ENCODE peak calls at places on chromosome 18, in nine cellular contexts. B is HCT116, Z is GM23338, Q is Karpas-422, P is SK-N-SH, E is OCI-LY7, C is PC-3, V is GM23248, F is hepatocyte. T is an unnamed sample. For H3K9me2 and H4K20me1, the result is how much of the 10 kb centered on the place peaks cover.

GRCh38 chr18:79519751-79520472 is 124.2 kb downstream of the NFATC1 start:
- DNase-seq in V (no peak), Q (no peak), C (no peak), B (no peak), E (peak), Z (peak), P (no peak), F (peak), T (no peak)

GRCh38 chr18:52953435-52953834 is 613.4 kb downstream of the DCC start:
- DNase-seq in Q (no peak), F (no peak), P (no peak), E (no peak), B (no peak), C (no peak), V (no peak), Z (no peak), T (no peak)

GRCh38 chr18:39596216-39596615 is 2030.6 kb upstream of the CELF4 start:
- DNase-seq in Z (no peak), V (peak), P (no peak), E (no peak), Q (no peak), B (no peak), F (no peak), C (no peak), T (no peak)

GRCh38 chr18:6205706-6206105 is 209.0 kb downstream of the L3MBTL4 start:
- DNase-seq in P (no peak), Q (no peak), V (peak), C (no peak), E (no peak), Z (no peak), B (no peak), F (no peak), T (no peak)

GRCh38 chr18:23938046-23938756 is 76.4 kb upstream of the TTC39C start:
- DNase-seq in Z (no peak), F (no peak), Q (peak), E (peak), V (no peak), P (no peak), B (no peak), C (no peak), T (no peak)

GRCh38 chr18:32383040-32383819 is 87.5 kb downstream of the GAREM1 start:
- DNase-seq in B (peak), F (peak), C (peak), P (no peak), V (peak), Q (no peak), E (no peak), Z (no peak), T (peak)

GRCh38 chr18:23401400-23402347 is 51.4 kb upstream of the RIOK3 start:
- DNase-seq in B (no peak), P (no peak), Z (peak), C (no peak), V (no peak), Q (no peak), E (no peak), F (peak), T (peak)

GRCh38 chr18:54149078-54149697 is 75.3 kb downstream of the MBD2 start:
- DNase-seq in E (no peak), B (peak), V (peak), F (peak), P (no peak), Q (no peak), Z (peak), C (peak), T (peak)

GRCh38 chr18:48590678-48591077 is 51.8 kb downstream of the CTIF start:
- DNase-seq in E (no peak), B (peak), F (no peak), V (peak), Z (no peak), C (peak), Q (no peak), P (no peak), T (peak)

GRCh38 chr18:8020133-8020846 is 453.2 kb downstream of the PTPRM start:
- DNase-seq in Q (no peak), Z (no peak), C (no peak), V (no peak), F (no peak), E (no peak), P (no peak), B (no peak), T (no peak)

GRCh38 chr18:48790869-48791635 is 159.7 kb downstream of the SMAD7 start:
- DNase-seq in P (no peak), B (no peak), Z (no peak), Q (no peak), V (no peak), F (no peak), C (no peak), E (peak), T (no peak)

GRCh38 chr18:73752965-73753364 is 394.7 kb downstream of the FBXO15 start:
- DNase-seq in Q (no peak), V (no peak), Z (no peak), C (no peak), P (no peak), E (no peak), F (no peak), B (no peak), T (no peak)

GRCh38 chr18:79684283-79684631 is 4.7 kb downstream of the CTDP1 start:
- DNase-seq in B (no peak), F (no peak), E (no peak), V (no peak), Z (no peak), Q (no peak), P (no peak), C (no peak), T (no peak)

GRCh38 chr18:3207565-3207964 is 12.2 kb downstream of the MYOM1 start:
- DNase-seq in V (peak), Z (no peak), P (no peak), F (peak), Q (no peak), C (peak), B (peak), E (no peak), T (peak)

GRCh38 chr18:22172594-22173049 is 3.2 kb downstream of the GATA6 start:
- DNase-seq in E (no peak), F (no peak), Z (no peak), C (no peak), Q (no peak), P (no peak), B (no peak), V (peak), T (no peak)

GRCh38 chr18:73614812-73615211 is 532.8 kb downstream of the FBXO15 start:
- DNase-seq in F (no peak), Z (no peak), Q (no peak), V (peak), E (no peak), B (no peak), C (peak), P (no peak), T (peak)

GRCh38 chr18:58037163-58037562 is 6.9 kb upstream of the NEDD4L start:
- DNase-seq in P (no peak), V (no peak), Z (no peak), E (no peak), Q (no peak), B (no peak), C (no peak), F (no peak), T (no peak)

GRCh38 chr18:69220529-69220928 is 180.2 kb upstream of the DOK6 start:
- DNase-seq in F (peak), Z (no peak), Q (no peak), V (no peak), C (no peak), E (no peak), P (no peak), B (no peak), T (no peak)

GRCh38 chr18:34092796-34093195 is 131.9 kb downstream of the NOL4 start:
- DNase-seq in C (no peak), P (no peak), F (no peak), V (no peak), E (no peak), B (no peak), Q (no peak), Z (no peak), T (no peak)

GRCh38 chr18:48806551-48807261 is 144.1 kb downstream of the SMAD7 start:
- DNase-seq in Q (no peak), F (no peak), C (no peak), V (peak), P (no peak), B (peak), E (no peak), Z (peak), T (no peak)

GRCh38 chr18:49013961-49014604 is 63.3 kb upstream of the SMAD7 start:
- DNase-seq in E (no peak), C (no peak), B (no peak), F (peak), Q (no peak), Z (no peak), V (no peak), P (no peak), T (no peak)

GRCh38 chr18:812673-813404 is 797 bp upstream of the YES1 start:
- DNase-seq in E (no peak), P (peak), Q (no peak), C (peak), B (peak), F (peak), Z (peak), V (peak), T (peak)

GRCh38 chr18:32674491-32674890 is 98.3 kb downstream of the KLHL14 start:
- DNase-seq in V (peak), F (no peak), Z (peak), C (peak), P (peak), E (peak), B (no peak), Q (no peak), T (no peak)

GRCh38 chr18:28984731-28985130 is 807.8 kb upstream of the CDH2 start:
- DNase-seq in C (peak), E (no peak), V (peak), F (no peak), Q (no peak), P (no peak), B (no peak), Z (no peak), T (no peak)
- H3K9me2 ChIP-seq in C (under half), E (under half), V (under half), F (under half), Q (under half), P (under half), B (under half), Z (under half), T (under half)

GRCh38 chr18:77091366-77091765 is 41.2 kb downstream of the MBP start:
- DNase-seq in C (no peak), B (no peak), P (no peak), F (no peak), E (no peak), Z (no peak), Q (no peak), V (no peak), T (no peak)
- H4K20me1 ChIP-seq in C (under half), B (under half), P (under half), F (under half), E (under half), Z (under half), Q (under half), V (under half), T (under half)

GRCh38 chr18:47550611-47551010 is 299.2 kb upstream of the SKOR2 start:
- DNase-seq in Z (no peak), E (no peak), Q (no peak), P (no peak), V (no peak), C (no peak), B (no peak), F (no peak), T (no peak)
- H3K9me2 ChIP-seq in Z (under half), E (under half), Q (under half), P (under half), V (under half), C (under half), B (under half), F (under half), T (under half)

GRCh38 chr18:55284614-55285013 is 303.4 kb downstream of the TCF4 start:
- DNase-seq in Q (no peak), Z (no peak), E (no peak), F (no peak), P (no peak), V (peak), C (no peak), B (no peak), T (no peak)
- H4K20me1 ChIP-seq in Q (under half), Z (under half), E (under half), F (under half), P (under half), V (under half), C (under half), B (under half), T (under half)

GRCh38 chr18:59388180-59388579 is 29.1 kb upstream of the LMAN1 start:
- DNase-seq in Q (no peak), B (no peak), P (no peak), F (no peak), V (no peak), E (no peak), Z (no peak), C (no peak), T (no peak)

GRCh38 chr18:59386909-59387515 is 27.9 kb upstream of the LMAN1 start:
- DNase-seq in B (no peak), E (no peak), F (no peak), Z (peak), P (no peak), C (no peak), Q (no peak), V (no peak), T (no peak)

GRCh38 chr18:59382388-59382787 is 23.3 kb upstream of the LMAN1 start:
- DNase-seq in F (no peak), E (no peak), Q (no peak), B (no peak), C (no peak), V (no peak), P (no peak), Z (no peak), T (no peak)

GRCh38 chr18:59383831-59384230 is 24.8 kb upstream of the LMAN1 start:
- DNase-seq in B (no peak), C (no peak), Q (no peak), Z (no peak), P (no peak), V (no peak), E (no peak), F (no peak), T (no peak)

GRCh38 chr18:59385191-59385590 is 26.1 kb upstream of the LMAN1 start:
- DNase-seq in P (no peak), C (no peak), E (no peak), F (no peak), Q (no peak), V (no peak), B (no peak), Z (no peak), T (no peak)
- H3K9me2 ChIP-seq in P (under half), C (under half), E (under half), F (under half), Q (under half), V (under half), B (under half), Z (under half), T (under half)

GRCh38 chr18:35993013-35993412 is 20.5 kb downstream of the RMP24 start:
- DNase-seq in E (no peak), F (no peak), Q (no peak), B (no peak), C (no peak), Z (no peak), P (no peak), V (no peak), T (no peak)
- H4K20me1 ChIP-seq in E (under half), F (under half), Q (under half), B (under half), C (under half), Z (under half), P (under half), V (under half), T (under half)

DNA sequence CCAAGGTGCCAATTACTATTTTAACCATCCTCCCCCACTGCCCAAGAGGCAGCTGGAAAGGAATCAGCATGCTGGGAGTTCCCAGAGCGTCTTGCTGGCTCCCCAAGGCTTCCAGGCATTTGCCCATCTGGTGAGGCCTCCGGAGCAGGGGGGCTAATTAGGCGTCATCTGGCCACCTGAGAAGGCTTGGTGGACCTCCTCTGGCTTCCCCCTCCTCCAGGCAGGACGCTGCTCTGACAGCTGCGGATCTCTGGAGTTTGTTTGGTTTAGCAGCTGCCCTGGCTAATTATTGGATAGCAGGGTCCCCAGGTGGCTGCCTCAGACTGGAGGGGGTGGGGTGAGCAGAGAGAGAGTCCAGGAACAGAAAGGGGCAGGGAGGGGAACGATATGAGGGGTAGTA is 425.2 kb upstream of the MEX3C start:
- DNase-seq in P (no peak), E (no peak), V (no peak), C (no peak), B (no peak), Z (no peak), F (no peak), Q (no peak), T (no peak)
- H3K9me2 ChIP-seq in P (under half), E (under half), V (under half), C (under half), B (under half), Z (under half), F (under half), Q (under half), T (under half)